ENCODE peak calls at places on chromosome 22, in four cellular contexts. S is effector CD4-positive, alpha-beta T cell; I is NAMALWA; K is GM03348. W is an unnamed sample.

GRCh38 chr22:19787849-19788141 is 27.2 kb downstream of the TBX1 start:
- DNase-seq in S (no peak), I (no peak), K (no peak), W (no peak)

GRCh38 chr22:49269371-49269770 is 558.3 kb downstream of the BRD1 start:
- DNase-seq in S (no peak), I (no peak), K (no peak), W (no peak)

GRCh38 chr22:30240541-30241417 is 5.8 kb downstream of the LIF start:
- DNase-seq in S (no peak), I (peak; percentile 50), K (no peak), W (no peak)

GRCh38 chr22:49119551-49119952 is 708.1 kb downstream of the BRD1 start:
- DNase-seq in S (no peak), I (no peak), K (no peak), W (no peak)

GRCh38 chr22:32509045-32509444 is 34.4 kb downstream of the FBXO7 start:
- DNase-seq in S (no peak), I (no peak), K (no peak), W (no peak)

GRCh38 chr22:19079691-19080090 is 42.5 kb downstream of the DGCR2 start:
- DNase-seq in S (no peak), I (no peak), K (no peak), W (no peak)

GRCh38 chr22:29108137-29108536 is 35.3 kb downstream of the KREMEN1 start:
- DNase-seq in S (no peak), I (no peak), K (peak; percentile 74), W (no peak)

GRCh38 chr22:19972251-19972650 is 30.6 kb upstream of the TXNRD2 start:
- DNase-seq in S (no peak), I (no peak), K (no peak), W (no peak)

GRCh38 chr22:33811686-33812085 is 108.6 kb downstream of the LARGE1 start:
- DNase-seq in S (no peak), I (no peak), K (peak; percentile 79), W (peak; percentile 45)

GRCh38 chr22:23685205-23685784 is 5.5 kb upstream of the RGL4 start:
- DNase-seq in S (no peak), I (no peak), K (peak; percentile 45), W (peak; percentile 48)

GRCh38 chr22:37153901-37154300 is 4.2 kb upstream of the IL2RB start:
- DNase-seq in S (no peak), I (no peak), K (no peak), W (no peak)

GRCh38 chr22:22919041-22919440 is 31.4 kb downstream of the IGLL5 start:
- DNase-seq in S (no peak), I (no peak), K (no peak), W (no peak)

GRCh38 chr22:35195226-35195625 is 62.1 kb upstream of the HMGXB4 start:
- DNase-seq in S (no peak), I (no peak), K (no peak), W (no peak)